ENCODE peak calls at places on chromosome 19, in nine cellular contexts. One of them, this sample, is unnamed. For H3K27me3, the result is how much of the 10 kb centered on the place peaks cover.

GRCh38 chr19:15945301-15945700 is 3.5 kb upstream of the OR10H4 start:
- DNase-seq in SK-N-SH: no peak
- DNase-seq in spleen: no peak
- DNase-seq in adrenal gland: no peak
- DNase-seq in breast epithelium: no peak
- DNase-seq in astrocyte: no peak
- DNase-seq in mesenchymal stem cell: no peak
- DNase-seq in cardiac muscle cell: no peak
- DNase-seq in left lung: no peak
- DNase-seq in this sample: no peak

GRCh38 chr19:54560881-54561385 is 12.7 kb upstream of the LILRA2 start:
- DNase-seq in adrenal gland: no peak
- DNase-seq in mesenchymal stem cell: no peak
- DNase-seq in spleen: no peak
- DNase-seq in astrocyte: no peak
- DNase-seq in cardiac muscle cell: no peak
- DNase-seq in breast epithelium: no peak
- DNase-seq in left lung: no peak
- DNase-seq in SK-N-SH: no peak
- DNase-seq in this sample: no peak

GRCh38 chr19:34182125-34182524 is 9.8 kb downstream of the LSM14A start:
- DNase-seq in spleen: no peak
- DNase-seq in astrocyte: no peak
- DNase-seq in breast epithelium: no peak
- DNase-seq in adrenal gland: no peak
- DNase-seq in SK-N-SH: no peak
- DNase-seq in cardiac muscle cell: no peak
- DNase-seq in left lung: no peak
- DNase-seq in mesenchymal stem cell: no peak
- DNase-seq in this sample: no peak

GRCh38 chr19:21202865-21203494 is 61.1 kb downstream of the ZNF431 start:
- DNase-seq in SK-N-SH: peak
- DNase-seq in adrenal gland: no peak
- DNase-seq in breast epithelium: no peak
- DNase-seq in astrocyte: peak
- DNase-seq in cardiac muscle cell: peak
- DNase-seq in mesenchymal stem cell: peak
- DNase-seq in spleen: no peak
- DNase-seq in left lung: no peak
- DNase-seq in this sample: no peak

GRCh38 chr19:58514564-58515020 is 2.8 kb upstream of the SLC27A5 start:
- DNase-seq in left lung: no peak
- DNase-seq in cardiac muscle cell: no peak
- DNase-seq in adrenal gland: no peak
- DNase-seq in mesenchymal stem cell: no peak
- DNase-seq in breast epithelium: no peak
- DNase-seq in SK-N-SH: peak
- DNase-seq in astrocyte: no peak
- DNase-seq in spleen: no peak
- DNase-seq in this sample: no peak

GRCh38 chr19:52942371-52943133 is 19.3 kb upstream of the ZNF888 start:
- DNase-seq in mesenchymal stem cell: peak
- DNase-seq in left lung: peak
- DNase-seq in breast epithelium: peak
- DNase-seq in cardiac muscle cell: peak
- DNase-seq in SK-N-SH: peak
- DNase-seq in spleen: peak
- DNase-seq in adrenal gland: peak
- DNase-seq in astrocyte: peak
- DNase-seq in this sample: peak

GRCh38 chr19:53659292-53659691 is 27.5 kb downstream of the DPRX start:
- DNase-seq in breast epithelium: no peak
- DNase-seq in left lung: no peak
- DNase-seq in SK-N-SH: peak
- DNase-seq in mesenchymal stem cell: no peak
- DNase-seq in cardiac muscle cell: peak
- DNase-seq in adrenal gland: no peak
- DNase-seq in astrocyte: no peak
- DNase-seq in spleen: no peak
- DNase-seq in this sample: no peak

GRCh38 chr19:35408284-35409171 is 37.7 kb downstream of the GPR42 start:
- DNase-seq in astrocyte: no peak
- DNase-seq in spleen: no peak
- DNase-seq in mesenchymal stem cell: no peak
- DNase-seq in breast epithelium: no peak
- DNase-seq in adrenal gland: no peak
- DNase-seq in SK-N-SH: no peak
- DNase-seq in cardiac muscle cell: no peak
- DNase-seq in left lung: no peak
- DNase-seq in this sample: no peak

GRCh38 chr19:52007436-52007804 is 591 bp downstream of the ZNF615 start:
- DNase-seq in SK-N-SH: peak
- DNase-seq in breast epithelium: no peak
- DNase-seq in mesenchymal stem cell: no peak
- DNase-seq in left lung: no peak
- DNase-seq in astrocyte: no peak
- DNase-seq in cardiac muscle cell: peak
- DNase-seq in adrenal gland: no peak
- DNase-seq in spleen: no peak
- DNase-seq in this sample: no peak

GRCh38 chr19:12937243-12938053 is 961 bp upstream of the CALR start:
- DNase-seq in adrenal gland: peak
- DNase-seq in cardiac muscle cell: peak
- DNase-seq in astrocyte: no peak
- DNase-seq in SK-N-SH: peak
- DNase-seq in breast epithelium: no peak
- DNase-seq in mesenchymal stem cell: peak
- DNase-seq in left lung: peak
- DNase-seq in spleen: no peak
- DNase-seq in this sample: peak

GRCh38 chr19:39407644-39408391 is 1.2 kb downstream of the ZFP36 start:
- DNase-seq in cardiac muscle cell: no peak
- DNase-seq in left lung: peak
- DNase-seq in breast epithelium: peak
- DNase-seq in spleen: peak
- DNase-seq in mesenchymal stem cell: peak
- DNase-seq in astrocyte: no peak
- DNase-seq in SK-N-SH: no peak
- DNase-seq in adrenal gland: peak
- DNase-seq in this sample: peak

GRCh38 chr19:15199652-15200574 is 882 bp downstream of the NOTCH3 start:
- DNase-seq in astrocyte: no peak
- DNase-seq in SK-N-SH: peak
- DNase-seq in mesenchymal stem cell: peak
- DNase-seq in left lung: no peak
- DNase-seq in cardiac muscle cell: peak
- DNase-seq in spleen: no peak
- DNase-seq in breast epithelium: peak
- DNase-seq in adrenal gland: no peak
- DNase-seq in this sample: no peak

GRCh38 chr19:18746393-18747167 is 44.5 kb downstream of the COMP start:
- DNase-seq in mesenchymal stem cell: no peak
- DNase-seq in adrenal gland: no peak
- DNase-seq in SK-N-SH: no peak
- DNase-seq in cardiac muscle cell: no peak
- DNase-seq in left lung: no peak
- DNase-seq in breast epithelium: no peak
- DNase-seq in spleen: no peak
- DNase-seq in astrocyte: no peak
- DNase-seq in this sample: peak

GRCh38 chr19:53254451-53255341 is at the start of gene ZNF677:
- DNase-seq in spleen: peak
- DNase-seq in cardiac muscle cell: peak
- DNase-seq in breast epithelium: peak
- DNase-seq in astrocyte: peak
- DNase-seq in mesenchymal stem cell: peak
- DNase-seq in SK-N-SH: peak
- DNase-seq in left lung: peak
- DNase-seq in adrenal gland: peak
- DNase-seq in this sample: peak

GRCh38 chr19:44548736-44549135 is 19.3 kb upstream of the CEACAM20 start:
- DNase-seq in astrocyte: peak
- DNase-seq in SK-N-SH: no peak
- DNase-seq in mesenchymal stem cell: peak
- DNase-seq in breast epithelium: no peak
- DNase-seq in spleen: no peak
- DNase-seq in left lung: no peak
- DNase-seq in cardiac muscle cell: no peak
- DNase-seq in adrenal gland: no peak
- DNase-seq in this sample: no peak

GRCh38 chr19:18736415-18737336 is 53.2 kb downstream of the CRTC1 start:
- DNase-seq in adrenal gland: peak
- DNase-seq in SK-N-SH: peak
- DNase-seq in breast epithelium: peak
- DNase-seq in cardiac muscle cell: no peak
- DNase-seq in spleen: no peak
- DNase-seq in mesenchymal stem cell: no peak
- DNase-seq in astrocyte: no peak
- DNase-seq in left lung: peak
- DNase-seq in this sample: no peak

GRCh38 chr19:8592231-8593009 is 15.2 kb upstream of the MYO1F start:
- DNase-seq in left lung: peak
- DNase-seq in breast epithelium: peak
- DNase-seq in spleen: peak
- DNase-seq in SK-N-SH: peak
- DNase-seq in mesenchymal stem cell: peak
- DNase-seq in adrenal gland: peak
- DNase-seq in cardiac muscle cell: peak
- DNase-seq in astrocyte: peak
- DNase-seq in this sample: peak
- H3K4me3 ChIP-seq in left lung: peak
- H3K4me3 ChIP-seq in breast epithelium: peak
- H3K4me3 ChIP-seq in spleen: peak
- H3K4me3 ChIP-seq in SK-N-SH: peak
- H3K4me3 ChIP-seq in mesenchymal stem cell: peak
- H3K4me3 ChIP-seq in adrenal gland: no peak
- H3K4me3 ChIP-seq in cardiac muscle cell: peak
- H3K4me3 ChIP-seq in astrocyte: peak
- H3K4me3 ChIP-seq in this sample: peak

DNA sequence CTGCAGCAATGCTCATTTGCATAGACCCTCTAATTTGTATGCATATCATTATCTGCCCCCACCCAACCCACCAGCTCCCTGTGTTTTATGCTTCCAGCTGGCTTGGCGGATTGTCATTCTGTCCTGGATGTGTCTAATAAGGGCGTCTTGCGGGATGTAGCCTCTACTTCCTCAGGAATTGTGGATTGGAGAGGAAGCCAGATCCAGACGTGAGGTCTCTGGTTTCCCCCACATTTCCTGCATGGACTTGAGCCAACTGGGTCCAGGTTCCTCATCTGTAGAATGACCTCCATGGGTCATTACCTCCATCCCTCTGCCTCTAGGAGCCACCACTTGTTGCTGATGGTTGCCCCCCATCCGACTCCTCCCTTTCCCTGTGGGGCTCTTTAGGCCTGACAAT is 7.3 kb downstream of the TNFSF14 start:
- DNase-seq in adrenal gland: no peak
- DNase-seq in SK-N-SH: no peak
- DNase-seq in mesenchymal stem cell: no peak
- DNase-seq in astrocyte: no peak
- DNase-seq in breast epithelium: no peak
- DNase-seq in cardiac muscle cell: no peak
- DNase-seq in spleen: peak
- DNase-seq in left lung: no peak
- DNase-seq in this sample: no peak
- H3K27me3 ChIP-seq in adrenal gland: under half
- H3K27me3 ChIP-seq in SK-N-SH: half or more
- H3K27me3 ChIP-seq in mesenchymal stem cell: under half
- H3K27me3 ChIP-seq in astrocyte: under half
- H3K27me3 ChIP-seq in breast epithelium: under half
- H3K27me3 ChIP-seq in cardiac muscle cell: under half
- H3K27me3 ChIP-seq in spleen: under half
- H3K27me3 ChIP-seq in left lung: under half
- H3K27me3 ChIP-seq in this sample: under half

DNA sequence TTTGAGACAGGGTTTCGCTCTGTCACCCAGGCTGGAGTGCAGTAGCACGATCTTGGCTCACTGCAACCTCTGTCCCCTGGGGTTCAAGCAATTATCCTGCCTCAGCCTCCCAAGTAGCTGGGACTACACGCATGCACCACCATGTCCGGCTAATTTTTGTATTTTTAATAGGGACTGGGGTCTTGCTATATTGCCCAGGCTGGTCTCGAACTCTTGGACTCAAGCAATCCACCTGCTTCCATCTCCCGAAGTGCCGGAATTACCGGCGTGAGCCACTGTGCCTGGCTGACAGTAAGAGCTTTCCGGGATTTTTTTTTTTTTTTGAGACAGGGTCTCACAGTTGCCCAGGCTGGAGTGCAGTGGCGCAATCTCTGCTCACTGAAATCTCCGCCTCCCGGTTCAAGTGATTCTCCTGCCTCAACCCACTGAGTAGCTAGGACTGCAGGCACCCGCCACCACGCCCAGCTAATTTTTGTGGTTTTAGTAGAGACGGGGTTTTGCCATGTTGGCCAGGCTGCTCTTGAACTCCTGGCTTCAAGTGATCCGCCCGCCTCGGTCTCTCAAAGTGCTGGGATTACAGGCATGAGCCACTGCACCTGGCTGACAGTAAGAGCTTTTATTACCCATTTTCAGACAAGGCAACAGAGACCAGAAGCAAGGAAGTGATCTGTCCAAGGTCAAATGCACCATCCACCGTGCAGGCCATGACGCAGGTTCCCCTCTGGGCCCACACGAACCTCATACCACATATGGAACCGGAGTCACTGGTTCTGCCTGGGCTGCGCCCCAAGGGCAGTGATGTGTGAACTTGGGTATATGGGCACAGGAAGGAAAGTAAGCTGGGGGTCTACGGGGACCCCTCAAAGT is 21.0 kb downstream of the RFX1 start:
- DNase-seq in astrocyte: no peak
- DNase-seq in spleen: no peak
- DNase-seq in left lung: peak
- DNase-seq in adrenal gland: no peak
- DNase-seq in SK-N-SH: no peak
- DNase-seq in mesenchymal stem cell: no peak
- DNase-seq in cardiac muscle cell: no peak
- DNase-seq in breast epithelium: no peak
- DNase-seq in this sample: peak
- H3K4me3 ChIP-seq in astrocyte: no peak
- H3K4me3 ChIP-seq in spleen: no peak
- H3K4me3 ChIP-seq in left lung: no peak
- H3K4me3 ChIP-seq in adrenal gland: no peak
- H3K4me3 ChIP-seq in SK-N-SH: no peak
- H3K4me3 ChIP-seq in mesenchymal stem cell: no peak
- H3K4me3 ChIP-seq in cardiac muscle cell: no peak
- H3K4me3 ChIP-seq in breast epithelium: no peak
- H3K4me3 ChIP-seq in this sample: no peak

DNA sequence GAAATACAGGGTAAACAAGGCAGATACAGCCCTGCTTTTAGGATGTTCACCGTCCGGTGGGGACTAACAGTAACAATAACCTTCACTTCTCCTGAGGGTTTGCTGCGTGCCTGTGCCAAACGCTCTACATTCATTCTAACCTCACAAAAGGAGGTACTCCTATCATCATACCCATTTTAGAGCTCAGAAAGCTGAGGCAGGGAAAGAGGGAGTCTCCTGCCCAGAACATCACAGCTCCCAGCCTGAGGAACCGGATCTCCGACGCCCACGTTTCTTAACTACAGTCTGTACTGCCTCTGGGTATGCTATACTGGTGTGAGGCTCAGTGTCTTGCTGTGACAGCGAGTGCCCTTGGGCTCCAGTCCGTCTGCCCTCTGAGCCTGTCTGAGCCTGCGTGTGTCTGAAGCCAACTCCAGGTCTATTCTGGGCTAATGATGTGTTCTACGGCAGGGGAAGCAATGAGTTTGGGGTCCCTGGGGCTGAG is 5.1 kb downstream of the LIPE start:
- DNase-seq in breast epithelium: no peak
- DNase-seq in spleen: peak
- DNase-seq in cardiac muscle cell: no peak
- DNase-seq in adrenal gland: peak
- DNase-seq in left lung: no peak
- DNase-seq in mesenchymal stem cell: no peak
- DNase-seq in SK-N-SH: no peak
- DNase-seq in astrocyte: no peak
- DNase-seq in this sample: no peak
- H3K27me3 ChIP-seq in breast epithelium: under half
- H3K27me3 ChIP-seq in spleen: under half
- H3K27me3 ChIP-seq in cardiac muscle cell: under half
- H3K27me3 ChIP-seq in adrenal gland: under half
- H3K27me3 ChIP-seq in left lung: under half
- H3K27me3 ChIP-seq in mesenchymal stem cell: under half
- H3K27me3 ChIP-seq in SK-N-SH: under half
- H3K27me3 ChIP-seq in astrocyte: under half
- H3K27me3 ChIP-seq in this sample: under half

This sample was measured in upper lobe of right lung.